ENCODE peak calls at places on chromosome 12, in six cellular contexts. Z, G, P, X, N and Y are unnamed samples. For H3K27me3, the result is how much of the 10 kb centered on the place peaks cover.

GRCh38 chr12:46508651-46509050 is 136.1 kb upstream of the SLC38A2 start:
- DNase-seq in Z (no peak), G (no peak), P (no peak), X (no peak), N (no peak), Y (no peak)

GRCh38 chr12:40224439-40225291 is at the start of gene LRRK2:
- DNase-seq in Z (peak), G (peak), P (peak), X (peak), N (peak), Y (no peak)

GRCh38 chr12:45644521-45644920 is 85.0 kb upstream of the ARID2 start:
- DNase-seq in Z (no peak), G (no peak), P (no peak), X (no peak), N (no peak), Y (no peak)

GRCh38 chr12:26810330-26810729 is 22.7 kb downstream of the ITPR2 start:
- DNase-seq in Z (no peak), G (no peak), P (no peak), X (peak), N (peak), Y (no peak)

GRCh38 chr12:107033758-107034739 is 47.1 kb upstream of the MTERF2 start:
- DNase-seq in Z (no peak), G (no peak), P (no peak), X (no peak), N (no peak), Y (no peak)

GRCh38 chr12:27969901-27970390 is 2.6 kb downstream of the PTHLH start:
- DNase-seq in Z (peak), G (peak), P (no peak), X (no peak), N (peak), Y (no peak)

GRCh38 chr12:3604750-3605638 is 114.0 kb downstream of the PRMT8 start:
- DNase-seq in Z (no peak), G (no peak), P (no peak), X (peak), N (no peak), Y (no peak)

GRCh38 chr12:127257366-127257935 is 1009.5 kb upstream of the TMEM132C start:
- DNase-seq in Z (no peak), G (no peak), P (no peak), X (no peak), N (no peak), Y (no peak)

GRCh38 chr12:70609739-70610491 is 27.3 kb downstream of the PTPRB start:
- DNase-seq in Z (no peak), G (peak), P (no peak), X (no peak), N (peak), Y (no peak)

GRCh38 chr12:49703647-49704137 is 3.5 kb downstream of the FMNL3 start:
- DNase-seq in Z (no peak), G (no peak), P (no peak), X (no peak), N (no peak), Y (no peak)

GRCh38 chr12:109597795-109598427 is 24.3 kb downstream of the MVK start:
- DNase-seq in Z (peak), G (peak), P (peak), X (peak), N (peak), Y (peak)

GRCh38 chr12:123085730-123086487 is 65.0 kb downstream of the PITPNM2 start:
- DNase-seq in Z (peak), G (no peak), P (peak), X (peak), N (no peak), Y (no peak)

GRCh38 chr12:32240833-32241232 is 134.2 kb downstream of the BICD1 start:
- DNase-seq in Z (no peak), G (no peak), P (no peak), X (no peak), N (no peak), Y (no peak)

DNA sequence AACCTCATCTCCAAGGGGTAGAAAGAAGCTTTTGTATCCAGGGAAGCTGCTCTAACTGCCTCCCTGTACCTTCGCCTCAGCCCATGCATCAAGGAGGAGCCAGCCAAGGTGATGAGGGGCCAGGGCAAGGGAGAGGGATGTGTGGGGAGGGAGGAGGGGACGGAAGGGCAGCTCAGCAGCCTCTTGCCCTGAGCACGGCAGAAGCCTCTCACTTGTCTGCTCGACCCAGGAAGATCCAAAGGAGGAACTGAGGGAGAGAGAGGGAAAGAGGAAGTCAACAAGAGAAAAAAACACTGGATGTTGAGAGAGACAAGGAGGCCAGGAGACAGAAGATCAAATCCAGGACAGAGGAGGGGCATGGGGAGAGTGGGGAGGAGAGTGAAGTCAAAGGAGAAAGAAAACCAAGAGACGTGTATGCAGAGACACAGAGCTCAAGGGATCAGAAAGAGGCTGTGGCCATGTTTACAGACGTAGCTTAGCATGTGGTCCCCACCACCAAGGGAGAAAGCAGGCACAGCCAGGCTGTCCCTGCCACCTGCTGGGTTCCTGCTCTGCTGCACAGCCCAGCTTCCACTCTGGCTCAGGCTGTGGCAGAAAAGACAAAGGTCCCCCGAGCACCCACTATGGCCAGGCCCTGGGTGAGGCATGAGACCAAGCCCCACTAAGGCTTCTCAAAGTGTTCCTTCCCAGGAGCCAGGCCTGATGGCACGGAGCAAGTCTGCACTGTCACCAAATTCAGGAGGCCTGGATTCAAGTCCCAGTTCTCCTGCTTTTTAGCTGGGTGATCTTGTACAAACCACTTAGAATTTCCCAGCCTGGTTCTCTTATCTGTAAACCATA is 25.8 kb upstream of the COL2A1 start:
- DNase-seq in Z (no peak), G (no peak), P (no peak), X (no peak), N (no peak), Y (no peak)
- H3K27me3 ChIP-seq in Z (under half), G (under half), P (under half), X (under half), N (under half), Y (half or more)

GRCh38 chr12:111034911-111035577 is 114.7 kb upstream of the MYL2 start:
- DNase-seq in Z (peak), G (no peak), P (no peak), X (no peak), N (no peak), Y (no peak)
- H3K27me3 ChIP-seq in Z (under half), G (half or more), P (under half), X (half or more), N (half or more), Y (under half)

DNA sequence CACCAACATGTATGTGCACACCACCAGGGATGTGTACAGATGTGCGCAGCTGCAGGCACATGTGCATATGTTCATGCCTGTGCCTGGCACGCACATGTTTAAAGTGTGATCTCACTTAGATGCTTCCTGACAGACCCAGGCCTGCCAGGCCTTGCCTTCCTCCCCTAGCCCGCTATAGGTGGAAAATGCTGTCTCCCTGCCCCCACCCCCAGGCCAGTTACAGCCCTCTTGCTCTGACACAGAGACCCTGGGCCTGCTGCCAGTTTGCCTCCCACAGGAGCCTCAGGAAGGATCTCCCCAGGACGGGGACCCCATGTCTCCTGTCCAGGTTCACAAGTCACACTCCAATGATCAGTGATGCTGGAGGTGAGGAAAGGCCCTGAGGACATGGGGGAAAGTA is 21.6 kb downstream of the FIGNL2 start:
- DNase-seq in Z (no peak), G (no peak), P (no peak), X (no peak), N (no peak), Y (no peak)
- H3K27me3 ChIP-seq in Z (under half), G (under half), P (under half), X (under half), N (under half), Y (under half)

DNA sequence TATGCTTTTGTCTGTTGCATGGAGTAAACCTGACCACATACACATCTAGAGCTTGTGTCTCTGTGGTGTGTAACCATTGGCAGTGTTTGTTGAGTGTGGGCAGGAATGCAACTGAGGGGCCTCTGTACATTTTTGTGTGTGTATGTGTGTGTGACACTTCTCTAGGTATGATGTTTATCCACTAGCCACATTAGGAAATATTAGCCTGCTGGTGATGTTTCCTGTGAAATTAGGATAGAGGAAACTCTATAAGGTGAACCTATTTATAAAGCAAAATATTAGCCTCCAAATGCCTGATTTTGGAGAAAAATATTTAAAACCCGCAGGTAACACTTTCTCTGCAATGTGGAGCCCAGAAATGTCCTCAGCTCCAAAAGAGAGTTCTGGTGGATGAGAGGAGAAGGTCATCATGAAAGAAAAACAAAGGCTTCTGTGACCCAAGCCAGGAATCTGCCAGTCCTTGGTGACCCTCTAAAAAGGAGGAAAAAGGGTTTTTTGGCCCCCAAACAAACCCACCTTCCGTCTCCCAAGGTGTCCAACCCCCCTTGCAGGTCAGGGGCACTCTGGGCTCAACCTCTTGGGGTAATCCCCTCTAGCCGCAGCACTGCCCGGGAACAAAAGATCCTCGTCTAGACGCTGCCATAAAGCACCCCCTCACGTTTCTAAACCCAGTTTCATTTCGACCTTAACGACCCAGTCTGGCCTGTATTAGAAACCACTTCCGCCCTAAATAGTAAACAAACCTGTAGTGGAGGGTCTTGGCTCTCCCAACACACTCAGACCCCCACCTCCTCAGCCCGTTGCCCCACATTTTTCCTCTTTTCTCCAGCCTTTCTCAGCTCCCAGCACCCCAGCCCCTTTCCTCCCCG is 3.1 kb upstream of the HOTAIR start:
- DNase-seq in Z (no peak), G (no peak), P (no peak), X (no peak), N (no peak), Y (no peak)
- H3K27me3 ChIP-seq in Z (half or more), G (half or more), P (half or more), X (half or more), N (under half), Y (half or more)

GRCh38 chr12:1872448-1872847 is 46.0 kb downstream of the CACNA2D4 start:
- DNase-seq in Z (no peak), G (no peak), P (no peak), X (no peak), N (no peak), Y (no peak)

GRCh38 chr12:1873531-1874149 is 44.8 kb downstream of the CACNA2D4 start:
- DNase-seq in Z (no peak), G (no peak), P (no peak), X (no peak), N (no peak), Y (no peak)

GRCh38 chr12:1870998-1871917 is 47.2 kb downstream of the CACNA2D4 start:
- DNase-seq in Z (no peak), G (no peak), P (no peak), X (no peak), N (no peak), Y (no peak)

GRCh38 chr12:1869145-1869544 is 48.8 kb downstream of the LRTM2 start:
- DNase-seq in Z (no peak), G (no peak), P (no peak), X (no peak), N (no peak), Y (no peak)

GRCh38 chr12:1870086-1870485 is 48.4 kb downstream of the CACNA2D4 start:
- DNase-seq in Z (peak), G (no peak), P (no peak), X (no peak), N (no peak), Y (no peak)
- H3K27me3 ChIP-seq in Z (under half), G (under half), P (under half), X (under half), N (under half), Y (under half)